ENCODE peak calls at places on chromosomes 11 and 22, in six cellular contexts. D, I, B, L, K and X are unnamed samples. For H3K27me3, the result is how much of the 10 kb centered on the place peaks cover.

GRCh38 chr11:120192831-120193625 is 17.8 kb upstream of the OAF start:
- DNase-seq in D (no peak), I (peak), K (no peak), L (no peak), B (no peak), X (no peak)

GRCh38 chr11:100512475-100512874 is 174.6 kb upstream of the ARHGAP42 start:
- DNase-seq in L (no peak), D (no peak), I (no peak), K (no peak), B (no peak), X (peak)

GRCh38 chr11:130624946-130625345 is 176.5 kb downstream of the ADAMTS15 start:
- DNase-seq in K (no peak), D (no peak), L (no peak), B (no peak), I (no peak), X (no peak)

GRCh38 chr22:42967933-42968332 is 47.0 kb downstream of the PACSIN2 start:
- DNase-seq in B (no peak), K (peak), I (no peak), D (no peak), L (no peak), X (no peak)

GRCh38 chr11:36034572-36035331 is 90.9 kb downstream of the LDLRAD3 start:
- DNase-seq in B (no peak), L (peak), K (no peak), D (peak), I (no peak), X (peak)

GRCh38 chr11:122253541-122254317 is 137.7 kb upstream of the BLID start:
- DNase-seq in I (no peak), B (peak), L (no peak), D (peak), K (no peak), X (peak)

GRCh38 chr22:42745118-42745517 is 24.4 kb upstream of the A4GALT start:
- DNase-seq in I (no peak), D (peak), L (no peak), K (no peak), B (no peak), X (peak)

GRCh38 chr11:46240861-46241260 is 36.6 kb upstream of the CREB3L1 start:
- DNase-seq in L (no peak), I (no peak), D (no peak), B (no peak), K (no peak), X (peak)

GRCh38 chr11:126334665-126335462 is 20.6 kb upstream of the ST3GAL4 start:
- DNase-seq in K (no peak), B (no peak), I (peak), L (no peak), D (no peak), X (no peak)

GRCh38 chr11:72406536-72407507 is 27.5 kb downstream of the CLPB start:
- DNase-seq in B (no peak), D (no peak), K (no peak), L (no peak), I (no peak), X (peak)

GRCh38 chr22:19062909-19063308 is 59.3 kb downstream of the DGCR2 start:
- DNase-seq in K (no peak), L (no peak), B (no peak), I (no peak), D (no peak), X (no peak)

GRCh38 chr11:4455439-4455838 is 6.3 kb downstream of the OR52K2 start:
- DNase-seq in B (no peak), I (no peak), K (peak), D (no peak), L (no peak), X (no peak)

GRCh38 chr11:58006940-58007339 is 16.7 kb upstream of the OR9Q1 start:
- DNase-seq in K (no peak), L (peak), D (no peak), I (no peak), B (no peak), X (peak)

GRCh38 chr11:34192481-34193401 is 87.3 kb downstream of the NAT10 start:
- DNase-seq in K (peak), D (peak), B (no peak), L (peak), I (no peak), X (peak)

GRCh38 chr22:28977050-28977449 is 84.6 kb downstream of the C22orf31 start:
- DNase-seq in K (no peak), D (no peak), L (no peak), I (no peak), B (peak), X (no peak)

GRCh38 chr11:43693731-43694130 is 13.2 kb downstream of the HSD17B12 start:
- DNase-seq in L (no peak), D (no peak), B (no peak), I (no peak), K (no peak), X (no peak)

GRCh38 chr11:121723261-121723741 is 270.5 kb upstream of the SORL1-AS1 start:
- DNase-seq in L (no peak), B (peak), I (no peak), D (peak), K (peak), X (no peak)

GRCh38 chr11:36627006-36627405 is 29.0 kb upstream of the RAG2 start:
- DNase-seq in B (no peak), K (no peak), I (no peak), D (no peak), L (no peak), X (no peak)

DNA sequence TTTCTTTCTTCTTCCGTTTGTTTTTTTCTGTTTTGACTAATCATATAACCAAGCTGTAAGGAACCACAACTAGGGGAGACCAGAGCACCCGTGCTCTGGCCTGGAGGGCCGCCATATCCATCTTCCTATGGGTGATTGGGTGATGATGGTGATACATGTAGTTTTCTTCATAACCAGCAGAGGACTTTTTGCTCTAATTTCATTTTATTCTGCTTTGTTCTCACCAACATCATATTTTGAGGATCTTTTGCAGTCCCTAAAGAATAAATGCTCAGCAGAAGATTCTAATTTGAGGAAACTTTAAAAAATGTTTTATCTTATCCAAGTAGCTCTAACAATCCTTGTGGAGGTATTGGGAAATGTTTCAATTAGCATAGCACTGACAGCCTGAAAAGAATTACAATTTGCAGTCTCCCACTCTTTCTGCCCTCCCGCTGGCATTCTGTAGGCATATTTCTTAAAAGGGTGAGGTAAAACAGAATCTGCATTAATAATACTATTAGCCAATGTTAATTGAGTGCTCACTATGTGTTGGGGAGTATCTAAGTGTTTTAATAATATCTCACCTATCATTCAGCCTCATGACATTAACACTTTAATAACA is 544.0 kb downstream of the NTM start:
- DNase-seq in K (no peak), B (no peak), D (no peak), I (no peak), L (no peak), X (no peak)
- TF ChIP-seq CTCF in K (peak), B (peak), D (peak), I (no peak), L (peak), X (peak)

DNA sequence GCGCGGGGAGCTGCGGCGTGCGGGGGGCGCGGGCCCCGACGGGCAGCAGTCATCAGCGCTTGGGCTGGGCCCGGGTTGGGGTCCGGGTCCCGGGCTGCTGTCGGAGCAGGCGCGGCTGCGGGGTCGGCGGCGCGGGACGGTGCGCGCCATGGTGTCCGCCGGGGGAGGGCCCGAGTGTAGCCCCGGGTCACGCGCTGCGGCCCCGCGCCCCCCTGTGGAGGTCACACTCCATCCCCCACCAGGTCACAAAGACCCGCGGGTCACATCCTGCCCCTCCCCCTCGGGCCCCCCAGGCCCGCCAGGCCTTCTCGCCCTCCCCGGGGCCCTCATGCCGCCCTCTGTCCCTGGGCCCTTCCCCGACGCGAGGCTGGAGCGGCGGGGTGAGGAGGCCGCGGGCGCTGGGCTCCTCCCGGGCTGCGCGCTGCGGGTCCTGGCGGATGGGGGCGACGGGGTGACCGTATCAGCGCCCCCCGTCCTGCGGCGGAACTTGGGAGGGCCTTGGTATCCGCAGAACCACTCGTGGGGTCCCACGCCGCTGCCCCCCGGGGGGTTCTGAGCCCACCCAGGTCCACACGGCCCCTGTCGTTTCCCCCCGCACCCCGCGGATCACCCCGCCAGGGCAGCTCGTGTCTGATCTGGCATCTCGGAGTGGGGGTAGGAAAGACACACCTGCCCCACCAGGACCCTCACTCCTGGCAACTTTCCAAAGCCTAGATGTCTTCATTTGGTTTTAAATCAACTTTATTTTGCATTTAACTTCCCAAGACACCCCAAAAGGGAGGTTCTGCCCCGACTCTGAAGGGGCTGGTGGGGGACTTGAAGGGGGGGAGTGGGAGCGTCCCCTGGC is 463 bp upstream of the TTLL8 start:
- DNase-seq in L (no peak), D (no peak), I (no peak), B (no peak), K (no peak), X (no peak)
- H3K4me3 ChIP-seq in L (no peak), D (no peak), I (peak), B (peak), K (peak), X (no peak)

GRCh38 chr22:22079404-22080148 is 97.0 kb upstream of the TOP3B start:
- DNase-seq in L (no peak), D (no peak), K (no peak), I (no peak), B (no peak), X (no peak)
- H3K27me3 ChIP-seq in L (under half), D (under half), K (under half), I (under half), B (half or more), X (under half)

GRCh38 chr11:133215529-133216230 is 316.6 kb downstream of the OPCML start:
- DNase-seq in D (no peak), K (no peak), I (no peak), B (peak), L (no peak), X (no peak)

GRCh38 chr11:133214646-133215045 is 317.7 kb downstream of the OPCML start:
- DNase-seq in B (no peak), D (no peak), L (no peak), K (no peak), I (no peak), X (no peak)

DNA sequence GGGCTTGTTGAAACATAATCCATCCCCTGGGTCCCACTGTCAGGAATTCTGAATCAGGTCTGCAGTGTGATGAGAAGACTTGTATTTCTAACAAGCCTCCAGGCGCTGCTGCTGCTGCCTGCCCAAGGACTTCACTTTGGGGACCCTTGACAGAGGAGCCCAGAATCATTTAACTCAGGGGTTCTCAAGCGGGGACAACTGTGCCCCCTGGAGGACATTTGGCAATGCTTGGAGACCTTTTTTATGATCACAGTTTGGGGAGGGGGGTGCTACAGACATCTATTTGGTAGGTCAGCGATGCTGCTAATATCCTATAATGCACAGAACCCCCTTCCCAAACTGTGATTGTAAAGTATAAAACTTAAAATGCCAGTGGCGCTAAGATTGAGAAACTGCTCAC is 312.8 kb downstream of the OPCML start:
- DNase-seq in K (no peak), D (no peak), I (no peak), L (no peak), B (peak), X (no peak)
- TF ChIP-seq CTCF in K (no peak), D (no peak), I (no peak), L (no peak), B (peak), X (no peak)

GRCh38 chr11:65643971-65644370 is 6.1 kb downstream of the SIPA1 start:
- DNase-seq in I (no peak), B (peak), L (no peak), D (peak), K (no peak), X (peak)

GRCh38 chr11:65640483-65641207 is 2.7 kb downstream of the SIPA1 start:
- DNase-seq in L (no peak), K (peak), D (no peak), B (no peak), I (no peak), X (no peak)

GRCh38 chr11:65641233-65642013 is 3.5 kb downstream of the SIPA1 start:
- DNase-seq in B (no peak), L (no peak), D (no peak), K (no peak), I (no peak), X (no peak)

GRCh38 chr11:65639623-65640482 is 2.0 kb downstream of the SIPA1 start:
- DNase-seq in D (no peak), I (no peak), B (no peak), K (peak), L (no peak), X (no peak)

GRCh38 chr11:65642014-65642671 is 4.2 kb downstream of the SIPA1 start:
- DNase-seq in K (no peak), I (no peak), D (no peak), B (peak), L (no peak), X (no peak)
- H3K4me3 ChIP-seq in K (no peak), I (peak), D (no peak), B (peak), L (no peak), X (no peak)